ENCODE peak calls at places on chromosomes 5 and 9, in nine cellular contexts. S is cardiac muscle cell, J is kidney epithelial cell, P is left ventricle myocardium inferior, C is prostate gland, Z is fibroblast of lung, B is ovary, F is neural progenitor cell, Y is ascending aorta. E is an unnamed sample.

GRCh38 chr5:36826694-36827093 is 49.9 kb upstream of the NIPBL start:
- DNase-seq in S (no peak), J (no peak), P (no peak), C (no peak), Z (no peak), B (no peak), F (no peak), Y (no peak), E (no peak)

GRCh38 chr9:130226112-130226511 is 39.4 kb upstream of the HMCN2 start:
- DNase-seq in S (no peak), J (no peak), P (no peak), C (no peak), Z (no peak), B (no peak), F (no peak), Y (no peak), E (no peak)

GRCh38 chr9:131273791-131274673 is 2.3 kb downstream of the FAM78A start:
- DNase-seq in S (no peak), J (no peak), P (no peak), C (no peak), Z (no peak), B (no peak), F (no peak), Y (no peak), E (no peak)

GRCh38 chr9:81174023-81174422 is 515.3 kb downstream of the TLE1 start:
- DNase-seq in S (no peak), J (no peak), P (no peak), C (no peak), Z (no peak), B (no peak), F (no peak), Y (no peak), E (no peak)

GRCh38 chr9:6367128-6367741 is 39.1 kb downstream of the TPD52L3 start:
- DNase-seq in S (peak), J (no peak), P (no peak), C (no peak), Z (peak), B (no peak), F (no peak), Y (no peak), E (no peak)

GRCh38 chr5:133754575-133755169 is 142.3 kb upstream of the FSTL4 start:
- DNase-seq in S (peak), J (no peak), P (no peak), C (peak), Z (peak), B (no peak), F (peak), Y (no peak), E (no peak)

GRCh38 chr5:111755942-111756353 is 1.0 kb downstream of the NREP start:
- DNase-seq in S (peak), J (no peak), P (no peak), C (no peak), Z (peak), B (no peak), F (peak), Y (no peak), E (no peak)

GRCh38 chr5:173808079-173808808 is 79.9 kb upstream of the CPEB4 start:
- DNase-seq in S (peak), J (no peak), P (no peak), C (no peak), Z (no peak), B (no peak), F (no peak), Y (no peak), E (no peak)

GRCh38 chr5:96823060-96823459 is 15.3 kb upstream of the ERAP1 start:
- DNase-seq in S (no peak), J (no peak), P (no peak), C (no peak), Z (no peak), B (no peak), F (no peak), Y (no peak), E (no peak)

GRCh38 chr5:176780071-176780850 is 30.1 kb upstream of the UNC5A start:
- DNase-seq in S (no peak), J (no peak), P (no peak), C (no peak), Z (no peak), B (no peak), F (no peak), Y (peak), E (no peak)

GRCh38 chr9:74742792-74743389 is 144.8 kb downstream of the TRPM6 start:
- DNase-seq in S (peak), J (no peak), P (no peak), C (no peak), Z (peak), B (no peak), F (peak), Y (no peak), E (no peak)

GRCh38 chr9:104780796-104781395 is 17.0 kb downstream of the NIPSNAP3B start:
- DNase-seq in S (peak), J (no peak), P (no peak), C (no peak), Z (peak), B (no peak), F (no peak), Y (no peak), E (no peak)

GRCh38 chr9:91119679-91120078 is 242.0 kb downstream of the AUH start:
- DNase-seq in S (no peak), J (no peak), P (no peak), C (no peak), Z (peak), B (no peak), F (no peak), Y (no peak), E (no peak)

GRCh38 chr5:133289686-133290367 is 238.0 kb downstream of the HSPA4 start:
- DNase-seq in S (no peak), J (no peak), P (no peak), C (peak), Z (no peak), B (no peak), F (no peak), Y (no peak), E (no peak)

GRCh38 chr5:126973193-126973592 is 57.2 kb downstream of the MARCHF3 start:
- DNase-seq in S (no peak), J (no peak), P (no peak), C (no peak), Z (no peak), B (no peak), F (no peak), Y (no peak), E (no peak)

GRCh38 chr5:38692346-38692745 is 135.9 kb upstream of the LIFR start:
- DNase-seq in S (peak), J (no peak), P (no peak), C (no peak), Z (peak), B (no peak), F (no peak), Y (no peak), E (no peak)

GRCh38 chr5:2181164-2181956 is 298.6 kb upstream of the IRX4 start:
- DNase-seq in S (no peak), J (no peak), P (no peak), C (no peak), Z (no peak), B (no peak), F (no peak), Y (peak), E (no peak)

GRCh38 chr9:132539071-132539470 is 43.3 kb upstream of the BARHL1 start:
- DNase-seq in S (no peak), J (no peak), P (no peak), C (no peak), Z (no peak), B (no peak), F (no peak), Y (no peak), E (no peak)

GRCh38 chr5:7881091-7881490 is 12.1 kb downstream of the MTRR start:
- DNase-seq in S (no peak), J (no peak), P (no peak), C (no peak), Z (no peak), B (no peak), F (no peak), Y (no peak), E (no peak)

GRCh38 chr5:7882926-7883325 is 14.0 kb downstream of the MTRR start:
- DNase-seq in S (no peak), J (no peak), P (no peak), C (no peak), Z (no peak), B (no peak), F (no peak), Y (no peak), E (no peak)

GRCh38 chr5:7884491-7885273 is 15.7 kb downstream of the MTRR start:
- DNase-seq in S (no peak), J (no peak), P (no peak), C (no peak), Z (no peak), B (no peak), F (no peak), Y (no peak), E (no peak)

GRCh38 chr5:7878381-7878873 is 9.5 kb downstream of the MTRR start:
- DNase-seq in S (peak), J (peak), P (no peak), C (no peak), Z (peak), B (no peak), F (no peak), Y (no peak), E (no peak)

GRCh38 chr5:7881816-7882215 is 12.9 kb downstream of the MTRR start:
- DNase-seq in S (no peak), J (no peak), P (no peak), C (no peak), Z (no peak), B (no peak), F (no peak), Y (no peak), E (no peak)
- TF ChIP-seq CTCF in S (no peak), J (no peak), P (no peak), C (no peak), Z (no peak), B (no peak), F (no peak), Y (no peak), E (no peak)

GRCh38 chr5:113123563-113123962 is 147.0 kb downstream of the DCP2 start:
- DNase-seq in S (no peak), J (peak), P (no peak), C (no peak), Z (no peak), B (no peak), F (peak), Y (no peak), E (no peak)
- TF ChIP-seq CTCF in S (peak), J (peak), P (peak), C (no peak), Z (peak), B (no peak), F (peak), Y (no peak), E (no peak)

GRCh38 chr5:147935032-147935431 is 28.7 kb upstream of the C5orf46 start:
- DNase-seq in S (peak), J (no peak), P (no peak), C (peak), Z (peak), B (no peak), F (peak), Y (no peak), E (no peak)
- TF ChIP-seq CTCF in S (peak), J (peak), P (peak), C (peak), Z (peak), B (no peak), F (peak), Y (peak), E (no peak)

DNA sequence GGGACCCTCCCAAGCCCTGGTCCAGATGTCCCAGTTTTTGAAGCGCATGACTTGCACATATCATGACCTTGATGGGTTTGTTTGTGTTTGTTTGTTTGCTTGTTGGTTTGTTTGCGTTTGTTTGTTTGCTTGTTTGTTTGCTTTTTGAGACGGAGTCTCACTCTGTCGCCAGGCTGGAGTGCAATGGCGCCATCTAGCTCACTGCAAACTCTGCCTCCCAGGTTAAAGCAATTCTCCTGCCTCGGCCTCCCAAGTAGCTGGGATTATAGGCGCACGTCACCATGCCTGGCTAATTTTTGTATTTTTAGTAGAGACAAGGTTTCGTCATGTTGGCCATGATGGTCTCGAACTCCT is 13.0 kb upstream of the UBAC1 start:
- DNase-seq in S (no peak), J (no peak), P (no peak), C (no peak), Z (no peak), B (no peak), F (no peak), Y (no peak), E (no peak)
- TF ChIP-seq CTCF in S (peak), J (no peak), P (no peak), C (no peak), Z (no peak), B (no peak), F (peak), Y (no peak), E (no peak)

GRCh38 chr5:90418214-90418613 is 8.7 kb upstream of the CETN3 start:
- DNase-seq in S (no peak), J (no peak), P (no peak), C (no peak), Z (no peak), B (no peak), F (no peak), Y (no peak), E (no peak)

GRCh38 chr5:90424245-90424644 is 14.7 kb upstream of the CETN3 start:
- DNase-seq in S (no peak), J (no peak), P (no peak), C (no peak), Z (no peak), B (no peak), F (no peak), Y (no peak), E (no peak)

DNA sequence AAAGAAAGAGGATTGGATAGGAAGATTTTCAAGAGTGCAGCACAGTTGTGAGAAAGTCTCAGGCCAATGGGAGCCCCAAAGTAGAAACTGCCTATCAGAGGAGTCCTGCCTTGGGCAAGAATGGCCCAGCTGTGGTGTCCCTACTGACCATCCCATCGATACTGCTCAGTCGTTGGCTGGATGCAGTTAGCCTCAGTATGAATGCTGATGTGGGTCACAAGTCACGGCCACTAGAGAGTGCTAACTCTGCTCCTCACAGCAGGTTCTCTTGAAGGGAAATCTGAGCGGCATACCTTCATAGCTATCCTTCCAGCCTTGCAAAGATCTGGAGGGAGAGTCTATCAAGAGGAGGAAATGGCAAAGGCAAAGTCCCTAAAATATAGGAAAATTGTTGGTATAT is 11.6 kb upstream of the CETN3 start:
- DNase-seq in S (peak), J (no peak), P (no peak), C (no peak), Z (no peak), B (no peak), F (peak), Y (no peak), E (no peak)
- TF ChIP-seq CTCF in S (peak), J (peak), P (peak), C (no peak), Z (no peak), B (no peak), F (peak), Y (no peak), E (no peak)

GRCh38 chr5:75678155-75678554 is 39.1 kb downstream of the POC5 start:
- DNase-seq in S (no peak), J (no peak), P (no peak), C (no peak), Z (no peak), B (no peak), F (no peak), Y (no peak), E (no peak)

GRCh38 chr5:75677607-75678006 is 39.6 kb downstream of the POC5 start:
- DNase-seq in S (peak), J (no peak), P (no peak), C (no peak), Z (no peak), B (no peak), F (no peak), Y (no peak), E (no peak)

GRCh38 chr5:75686480-75686879 is 30.8 kb downstream of the POC5 start:
- DNase-seq in S (no peak), J (no peak), P (no peak), C (no peak), Z (no peak), B (no peak), F (no peak), Y (no peak), E (no peak)

GRCh38 chr5:75685141-75685540 is 32.1 kb downstream of the POC5 start:
- DNase-seq in S (no peak), J (no peak), P (no peak), C (no peak), Z (no peak), B (no peak), F (no peak), Y (no peak), E (no peak)

DNA sequence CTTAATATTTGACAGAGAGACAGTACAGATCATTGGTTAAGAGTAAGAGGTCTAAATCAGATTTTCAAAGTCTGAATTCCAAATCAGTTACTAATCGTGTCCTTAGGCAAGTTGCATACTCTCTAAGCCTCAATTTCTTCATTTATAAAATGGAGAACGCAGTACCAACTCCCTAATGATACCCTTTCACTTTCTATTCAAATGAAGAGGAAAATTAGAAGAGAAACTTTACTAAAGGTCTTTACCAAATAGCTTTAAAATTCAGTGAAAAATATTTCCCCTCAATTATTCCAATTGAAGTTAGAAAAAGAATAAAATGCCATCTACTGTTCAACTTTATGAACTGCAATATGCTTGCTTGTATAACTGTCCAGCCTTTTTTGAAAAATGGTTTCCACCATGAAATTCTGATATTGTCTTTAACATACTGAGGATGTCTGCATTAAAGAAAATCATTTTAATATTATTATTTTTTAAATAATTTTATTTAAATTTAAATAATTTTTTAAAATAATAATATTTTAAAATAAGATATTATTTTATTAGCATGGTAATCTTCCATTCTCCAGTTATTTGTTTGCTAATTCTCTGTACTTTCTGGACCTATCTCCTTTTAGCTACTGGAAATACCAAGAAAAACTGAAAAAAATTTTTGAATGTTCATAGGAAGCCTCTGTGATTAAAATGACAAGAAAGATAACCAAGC is 36.0 kb downstream of the POC5 start:
- DNase-seq in S (peak), J (no peak), P (no peak), C (no peak), Z (peak), B (no peak), F (peak), Y (no peak), E (no peak)
- TF ChIP-seq CTCF in S (peak), J (peak), P (peak), C (peak), Z (peak), B (peak), F (peak), Y (peak), E (peak)

E was measured in activated B cell treated with CpG ODN at 0.5 μM for 24 hours.